ENCODE peak calls at places on chromosomes 12 and 14, in five cellular contexts. L is HCT116; P is pancreas; A is CD8-positive, alpha-beta T cell; T is transverse colon. B is an unnamed sample.

GRCh38 chr12:125888921-125889320 is 823.7 kb downstream of the AACS start:
- DNase-seq in L (no peak), P (no peak), A (no peak), T (no peak), B (no peak)

GRCh38 chr14:89926709-89927108 is 27.8 kb downstream of the EFCAB11 start:
- DNase-seq in L (no peak), P (no peak), A (no peak), T (no peak), B (peak; percentile 63)

GRCh38 chr14:61140271-61140670 is 140.9 kb downstream of the TMEM30B start:
- DNase-seq in L (no peak), P (no peak), A (no peak), T (no peak), B (no peak)

GRCh38 chr12:32331133-32331532 is 68.2 kb upstream of the FGD4 start:
- DNase-seq in L (no peak), P (no peak), A (no peak), T (no peak), B (no peak)

GRCh38 chr12:55930771-55931316 is at the start of gene DGKA:
- DNase-seq in L (peak; percentile 41), P (no peak), A (peak; percentile 66), T (peak; percentile 73), B (peak; percentile 49)

GRCh38 chr12:24596768-24597388 is 352.0 kb downstream of the BCAT1 start:
- DNase-seq in L (no peak), P (no peak), A (no peak), T (no peak), B (no peak)

GRCh38 chr12:6039894-6040601 is 84.4 kb downstream of the VWF start:
- DNase-seq in L (peak; percentile 57), P (no peak), A (peak; percentile 30), T (peak; percentile 49), B (peak; percentile 59)

GRCh38 chr14:88142990-88143389 is 138.1 kb downstream of the GPR65 start:
- DNase-seq in L (no peak), P (no peak), A (no peak), T (no peak), B (no peak)

GRCh38 chr12:6807170-6807569 is 14.5 kb upstream of the GPR162 start:
- DNase-seq in L (no peak), P (no peak), A (no peak), T (no peak), B (no peak)

GRCh38 chr14:86450075-86450474 is 920.1 kb downstream of the FLRT2 start:
- DNase-seq in L (no peak), P (no peak), A (no peak), T (no peak), B (no peak)

GRCh38 chr12:93184664-93185368 is 192.9 kb upstream of the NUDT4 start:
- DNase-seq in L (no peak), P (no peak), A (no peak), T (no peak), B (no peak)

GRCh38 chr14:69291891-69292586 is 32.1 kb downstream of the GALNT16 start:
- DNase-seq in L (no peak), P (no peak), A (no peak), T (no peak), B (no peak)

GRCh38 chr14:35822501-35822900 is 3.6 kb upstream of the BRMS1L start:
- DNase-seq in L (no peak), P (no peak), A (no peak), T (no peak), B (no peak)

GRCh38 chr12:22299294-22299912 is 35.1 kb downstream of the ST8SIA1 start:
- DNase-seq in L (no peak), P (no peak), A (no peak), T (no peak), B (no peak)

GRCh38 chr12:46617167-46617566 is 208.6 kb downstream of the SLC38A4 start:
- DNase-seq in L (no peak), P (no peak), A (no peak), T (peak; percentile 14), B (peak; percentile 11)

GRCh38 chr12:3746758-3747157 is 6.2 kb downstream of the CRACR2A start:
- DNase-seq in L (no peak), P (no peak), A (no peak), T (no peak), B (no peak)

GRCh38 chr12:57905812-57906475 is 35.4 kb upstream of the ATP23 start:
- DNase-seq in L (no peak), P (no peak), A (no peak), T (no peak), B (no peak)

GRCh38 chr14:100076133-100076532 is 10.9 kb downstream of the EVL start:
- DNase-seq in L (peak; percentile 15), P (no peak), A (no peak), T (no peak), B (no peak)

GRCh38 chr12:111803038-111803626 is 36.4 kb downstream of the ALDH2 start:
- DNase-seq in L (no peak), P (no peak), A (no peak), T (no peak), B (no peak)

GRCh38 chr14:101791919-101792572 is 30.5 kb downstream of the PPP2R5C start:
- DNase-seq in L (no peak), P (no peak), A (no peak), T (no peak), B (peak; percentile 39)

GRCh38 chr12:59403259-59403932 is 192.4 kb upstream of the SLC16A7 start:
- DNase-seq in L (peak; percentile 55), P (no peak), A (peak; percentile 8), T (peak; percentile 21), B (peak; percentile 76)

GRCh38 chr14:77409131-77409533 is 14.2 kb downstream of the NOXRED1 start:
- DNase-seq in L (peak; percentile 21), P (no peak), A (no peak), T (peak; percentile 8), B (no peak)

GRCh38 chr14:94030571-94030970 is 4.4 kb downstream of the OTUB2 start:
- DNase-seq in L (no peak), P (no peak), A (no peak), T (no peak), B (no peak)

GRCh38 chr14:89956294-89957009 is 725 bp downstream of the TDP1 start:
- DNase-seq in L (peak; percentile 22), P (peak; percentile 60), A (peak; percentile 68), T (peak; percentile 76), B (peak; percentile 96)

GRCh38 chr12:34297790-34298164 is 275.5 kb downstream of the ALG10 start:
- DNase-seq in L (no peak), P (peak; percentile 18), A (no peak), T (no peak), B (no peak)

GRCh38 chr12:24352363-24352762 is 402.9 kb upstream of the SOX5 start:
- DNase-seq in L (no peak), P (no peak), A (no peak), T (no peak), B (no peak)

GRCh38 chr12:78095623-78096022 is 264.9 kb downstream of the NAV3 start:
- DNase-seq in L (no peak), P (no peak), A (no peak), T (no peak), B (no peak)

GRCh38 chr12:78101946-78102635 is 271.4 kb downstream of the NAV3 start:
- DNase-seq in L (peak; percentile 6), P (no peak), A (no peak), T (no peak), B (no peak)

GRCh38 chr12:78101181-78101876 is 270.6 kb downstream of the NAV3 start:
- DNase-seq in L (no peak), P (no peak), A (no peak), T (no peak), B (no peak)

GRCh38 chr12:78099806-78100205 is 269.1 kb downstream of the NAV3 start:
- DNase-seq in L (no peak), P (no peak), A (no peak), T (no peak), B (no peak)

DNA sequence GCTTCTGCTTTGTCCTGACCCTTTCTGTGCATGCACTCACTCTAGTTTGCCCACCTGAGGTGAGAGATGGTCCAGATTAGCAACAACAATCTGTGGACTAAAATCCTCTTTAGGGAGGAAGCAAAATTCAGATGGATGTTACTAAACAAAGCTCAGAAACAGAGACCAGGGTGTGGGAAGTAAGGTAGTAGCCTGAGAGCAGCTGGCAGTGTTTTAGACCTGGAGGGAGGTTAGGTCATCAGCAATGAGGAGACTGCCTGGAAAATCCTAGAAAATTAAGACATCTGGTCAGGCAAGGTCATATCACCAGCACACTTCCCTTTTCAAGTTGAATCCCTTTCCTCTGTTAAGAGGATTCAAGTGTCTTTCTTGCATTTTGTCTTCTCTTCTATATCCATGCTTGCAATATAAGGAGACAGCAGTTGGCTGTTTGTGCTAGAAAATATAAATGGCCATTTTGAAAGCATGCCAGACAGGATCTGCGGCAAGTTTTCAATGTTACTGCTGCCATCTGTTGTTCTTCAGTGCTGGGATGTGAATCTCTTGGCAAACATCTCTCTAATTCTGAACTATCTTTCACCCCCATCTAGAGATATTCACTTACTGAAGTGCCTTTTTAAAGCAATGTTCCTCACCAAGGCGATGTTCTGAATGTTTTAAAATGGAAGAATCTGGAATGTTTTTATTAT is 266.4 kb downstream of the NAV3 start:
- DNase-seq in L (no peak), P (no peak), A (no peak), T (no peak), B (peak; percentile 33)
- TF ChIP-seq CTCF in L (no peak), P (no peak), A (no peak), T (no peak), B (peak; percentile 41)

DNA sequence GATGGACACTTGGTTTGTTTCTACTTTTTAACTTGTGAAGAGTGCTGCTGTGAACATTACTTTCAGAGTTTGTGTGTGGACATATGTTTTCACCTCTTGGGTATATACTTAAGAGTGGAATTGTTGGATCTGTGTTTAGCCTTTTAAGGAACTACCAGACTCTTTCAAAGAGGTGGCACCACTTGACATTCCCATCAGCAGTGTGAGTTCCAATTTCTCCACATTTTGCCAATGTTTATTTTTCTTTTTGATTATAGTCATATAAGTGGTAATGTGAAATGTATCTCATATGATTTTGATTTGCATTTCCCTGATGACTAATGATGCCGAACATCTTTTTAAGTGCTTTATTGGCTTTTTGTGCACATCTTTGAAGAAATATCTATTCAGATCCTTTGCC is 44.8 kb downstream of the ARHGAP5 start:
- DNase-seq in L (no peak), P (no peak), A (no peak), T (no peak), B (no peak)
- H3K4me3 ChIP-seq in L (no peak overlapping the region), P (no peak overlapping the region), A (no peak overlapping the region), T (no peak overlapping the region), B (no peak overlapping the region)

GRCh38 chr14:73949752-73950734 is at the start of the genes COQ6 and FAM161B:
- DNase-seq in L (peak; percentile 97), P (peak; percentile 94), A (peak; percentile 86), T (peak; percentile 95), B (peak; percentile 96)
- TF ChIP-seq CTCF in L (no peak), P (no peak), A (no peak), T (no peak), B (peak; percentile 30)

DNA sequence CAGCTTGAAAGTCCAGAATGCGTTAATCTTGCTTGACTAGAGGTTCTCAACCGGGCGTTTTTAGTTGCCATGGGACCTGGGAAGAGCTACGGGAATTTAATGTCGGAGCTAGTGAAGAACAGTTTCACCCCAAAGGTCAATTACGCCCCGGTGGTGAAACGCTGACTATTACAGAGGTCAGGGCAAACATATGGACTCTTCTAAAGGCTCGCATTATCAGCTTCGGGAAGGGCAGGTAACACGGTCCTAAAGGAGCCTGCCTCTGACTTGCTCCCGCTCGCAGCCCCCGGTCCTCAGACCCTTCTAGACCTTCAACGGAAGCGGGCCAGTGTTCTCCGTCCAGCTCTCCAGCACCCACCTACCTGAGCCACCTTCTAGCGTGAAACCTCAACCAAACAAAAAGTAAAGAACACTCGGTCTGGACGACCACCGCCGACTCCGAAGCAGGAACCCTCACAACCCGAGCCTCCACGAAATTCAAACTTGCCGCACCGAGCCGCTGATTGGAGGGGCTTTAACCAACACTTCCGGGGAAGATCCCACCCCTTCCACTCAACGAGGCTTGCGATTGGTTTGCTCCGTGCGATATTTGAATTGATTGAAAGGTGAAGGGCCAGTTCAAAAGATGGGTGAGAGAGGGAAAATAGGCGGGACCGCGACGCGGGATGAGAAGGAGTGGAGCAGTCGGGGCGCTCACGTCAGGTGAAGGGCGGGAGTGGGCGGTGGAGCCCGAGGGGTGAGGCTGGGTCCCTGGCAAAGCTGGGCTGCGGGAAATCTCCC is at the start of gene DLGAP5:
- DNase-seq in L (peak; percentile 97), P (peak; percentile 92), A (peak; percentile 80), T (peak; percentile 95), B (peak; percentile 97)
- H3K4me3 ChIP-seq in L (peak within 1 kb of the TSS; percentile 97), P (peak within 1 kb of the TSS; percentile 56), A (peak within 1 kb of the TSS; percentile 76), T (peak within 1 kb of the TSS; percentile 24), B (peak within 1 kb of the TSS; percentile 98)